ENCODE peak calls at places on chromosomes 12 and 14, in six cellular contexts. G is uterus; F is endothelial cell; Q is CD4-positive, alpha-beta T cell; J is PC-9; X is AG09309. I is an unnamed sample.

GRCh38 chr12:131046813-131047788 is 93.4 kb downstream of the ADGRD1 start:
- DNase-seq in G (no peak), F (no peak), Q (peak), J (no peak), X (no peak), I (no peak)

GRCh38 chr12:118979763-118980406 is 1.5 kb upstream of the SRRM4 start:
- DNase-seq in G (no peak), F (peak), Q (no peak), J (peak), X (no peak), I (no peak)

GRCh38 chr14:68891851-68892660 is 87.0 kb downstream of the ACTN1 start:
- DNase-seq in G (peak), F (no peak), Q (no peak), J (no peak), X (no peak), I (peak)

GRCh38 chr12:65854629-65855028 is 30.3 kb downstream of the HMGA2 start:
- DNase-seq in G (no peak), F (no peak), Q (no peak), J (no peak), X (no peak), I (no peak)

GRCh38 chr14:77991128-77991772 is 178.9 kb upstream of the NRXN3 start:
- DNase-seq in G (no peak), F (no peak), Q (no peak), J (no peak), X (no peak), I (no peak)

GRCh38 chr14:50569714-50570274 is 9.8 kb downstream of the ATL1 start:
- DNase-seq in G (no peak), F (no peak), Q (no peak), J (no peak), X (no peak), I (no peak)

GRCh38 chr12:110693731-110694130 is 4.8 kb upstream of the HVCN1 start:
- DNase-seq in G (no peak), F (no peak), Q (no peak), J (no peak), X (no peak), I (no peak)

GRCh38 chr12:32178341-32179010 is 71.8 kb downstream of the BICD1 start:
- DNase-seq in G (no peak), F (no peak), Q (no peak), J (no peak), X (no peak), I (no peak)

GRCh38 chr12:1279050-1279449 is 288.0 kb downstream of the ERC1 start:
- DNase-seq in G (no peak), F (no peak), Q (no peak), J (no peak), X (no peak), I (no peak)

GRCh38 chr12:88952543-88952942 is 372.3 kb upstream of the KITLG start:
- DNase-seq in G (no peak), F (no peak), Q (no peak), J (peak), X (no peak), I (no peak)

GRCh38 chr12:104769207-104769606 is 188.9 kb downstream of the SLC41A2 start:
- DNase-seq in G (no peak), F (no peak), Q (no peak), J (no peak), X (no peak), I (no peak)

GRCh38 chr14:51328942-51329350 is 88.9 kb downstream of the TMX1 start:
- DNase-seq in G (no peak), F (no peak), Q (no peak), J (no peak), X (no peak), I (no peak)

GRCh38 chr14:64507376-64508156 is 3.0 kb downstream of the ZBTB1 start:
- DNase-seq in G (no peak), F (no peak), Q (no peak), J (no peak), X (no peak), I (no peak)

GRCh38 chr12:6608592-6609311 is 1.6 kb upstream of the CHD4 start:
- DNase-seq in G (peak), F (no peak), Q (peak), J (no peak), X (no peak), I (no peak)

GRCh38 chr12:125512541-125513298 is 447.5 kb downstream of the AACS start:
- DNase-seq in G (no peak), F (no peak), Q (no peak), J (no peak), X (no peak), I (no peak)

GRCh38 chr12:75177997-75178396 is 31.6 kb downstream of the KCNC2 start:
- DNase-seq in G (no peak), F (no peak), Q (no peak), J (no peak), X (peak), I (peak)

GRCh38 chr14:93301821-93302447 is 30.9 kb downstream of the BTBD7 start:
- DNase-seq in G (no peak), F (no peak), Q (no peak), J (peak), X (no peak), I (no peak)

GRCh38 chr12:9732966-9733461 is at the start of gene CLECL1:
- DNase-seq in G (no peak), F (no peak), Q (no peak), J (no peak), X (no peak), I (no peak)

GRCh38 chr12:96846313-96846712 is 60.7 kb upstream of the NEDD1 start:
- DNase-seq in G (no peak), F (no peak), Q (no peak), J (no peak), X (no peak), I (no peak)

GRCh38 chr12:11707535-11707934 is 58.1 kb downstream of the ETV6 start:
- DNase-seq in G (no peak), F (no peak), Q (no peak), J (no peak), X (no peak), I (no peak)

GRCh38 chr14:87944987-87945604 is 47.9 kb downstream of the GALC start:
- DNase-seq in G (no peak), F (no peak), Q (no peak), J (no peak), X (peak), I (peak)
- TF ChIP-seq CTCF in G (peak), F (peak), Q (peak), J (peak), X (peak), I (peak)

GRCh38 chr12:51726931-51727330 is 121.6 kb downstream of the FIGNL2 start:
- DNase-seq in G (no peak), F (no peak), Q (no peak), J (no peak), X (no peak), I (no peak)

GRCh38 chr12:51722387-51722786 is 126.1 kb downstream of the FIGNL2 start:
- DNase-seq in G (no peak), F (no peak), Q (no peak), J (no peak), X (no peak), I (no peak)

GRCh38 chr12:51717325-51717925 is 126.4 kb downstream of the SCN8A start:
- DNase-seq in G (no peak), F (no peak), Q (no peak), J (no peak), X (no peak), I (no peak)

GRCh38 chr12:51721281-51721940 is 127.1 kb downstream of the FIGNL2 start:
- DNase-seq in G (peak), F (peak), Q (peak), J (no peak), X (no peak), I (no peak)
- TF ChIP-seq CTCF in G (no peak), F (no peak), Q (no peak), J (no peak), X (peak), I (peak)

GRCh38 chr12:69985656-69986055 is 160.6 kb downstream of the MYRFL start:
- DNase-seq in G (no peak), F (no peak), Q (no peak), J (peak), X (no peak), I (no peak)
- TF ChIP-seq CTCF in G (no peak), F (peak), Q (no peak), J (peak), X (peak), I (no peak)

DNA sequence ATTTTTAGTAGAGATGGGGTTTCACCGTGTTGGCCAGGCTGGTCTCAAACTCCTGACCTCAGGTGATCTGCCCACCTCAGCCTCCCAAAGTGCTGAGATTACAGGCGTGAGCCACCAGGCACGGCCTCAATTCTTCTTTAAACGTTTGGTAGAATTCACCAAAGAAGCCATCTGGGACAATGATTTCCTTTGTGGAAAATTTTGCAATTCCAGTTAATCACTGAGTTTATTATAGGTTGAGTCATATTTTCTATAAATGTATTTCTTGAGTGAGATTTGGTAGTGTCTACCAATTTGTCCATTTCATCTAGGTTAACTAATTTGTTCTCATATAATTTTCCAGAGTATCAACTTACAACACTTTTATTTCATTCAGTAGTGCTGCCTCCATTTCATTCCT is 683.9 kb upstream of the TMEM132C start:
- DNase-seq in G (no peak), F (no peak), Q (no peak), J (no peak), X (peak), I (no peak)
- TF ChIP-seq CTCF in G (no peak), F (no peak), Q (no peak), J (no peak), X (no peak), I (no peak)

GRCh38 chr12:106790020-106790419 is 15.5 kb downstream of the RIC8B start:
- DNase-seq in G (no peak), F (no peak), Q (no peak), J (no peak), X (no peak), I (no peak)
- TF ChIP-seq CTCF in G (no peak), F (no peak), Q (no peak), J (no peak), X (peak), I (no peak)

DNA sequence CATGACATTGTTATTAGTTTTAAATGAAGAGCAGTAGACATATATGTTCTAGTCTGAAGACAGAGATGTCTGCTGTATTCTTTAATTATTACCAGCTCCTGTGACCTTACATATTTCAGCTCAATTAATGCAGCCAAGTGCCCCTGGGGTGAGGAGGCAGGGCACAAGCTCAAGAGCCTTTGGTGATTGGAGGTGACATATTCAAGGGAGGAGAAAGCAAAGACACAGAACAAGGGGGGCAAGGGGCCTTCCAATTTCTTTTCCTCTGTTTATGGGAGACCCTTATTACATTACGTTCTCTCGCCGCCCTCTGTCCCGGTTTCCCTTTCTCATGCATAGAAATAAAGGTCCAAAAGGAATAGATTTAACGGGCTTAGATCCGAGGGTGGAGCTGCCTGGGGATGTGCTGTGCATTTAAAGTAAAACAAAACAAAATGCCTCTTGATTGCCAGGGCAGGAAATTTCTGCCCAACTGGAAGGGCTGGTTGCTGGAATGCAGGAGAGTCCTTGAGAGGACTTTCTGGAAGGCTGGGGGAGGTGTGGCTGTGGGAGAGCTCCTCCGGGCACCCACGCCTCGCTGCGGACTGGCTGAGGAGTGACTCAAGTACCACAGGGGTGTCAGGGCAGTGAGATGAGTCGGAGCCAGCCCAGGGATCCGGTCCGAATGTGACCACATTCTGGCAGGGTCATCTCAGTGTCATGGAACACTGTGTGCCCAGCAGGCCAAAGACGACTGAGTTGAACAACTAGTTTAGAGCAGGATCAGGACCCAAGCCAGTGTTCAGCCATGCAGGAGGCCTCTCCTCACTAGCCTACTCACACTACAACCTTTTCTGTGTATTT is 32.1 kb upstream of the GSG1 start:
- DNase-seq in G (no peak), F (no peak), Q (no peak), J (peak), X (peak), I (peak)
- TF ChIP-seq CTCF in G (no peak), F (no peak), Q (no peak), J (peak), X (peak), I (peak)

GRCh38 chr12:82383930-82384513 is 25.7 kb downstream of the METTL25 start:
- DNase-seq in G (no peak), F (no peak), Q (no peak), J (no peak), X (no peak), I (peak)
- TF ChIP-seq CTCF in G (no peak), F (peak), Q (no peak), J (peak), X (peak), I (peak)

GRCh38 chr14:28121512-28122297 is 644.9 kb upstream of the FOXG1 start:
- DNase-seq in G (no peak), F (no peak), Q (no peak), J (no peak), X (no peak), I (no peak)

GRCh38 chr14:28116716-28117115 is 649.9 kb upstream of the FOXG1 start:
- DNase-seq in G (no peak), F (no peak), Q (no peak), J (no peak), X (no peak), I (no peak)

DNA sequence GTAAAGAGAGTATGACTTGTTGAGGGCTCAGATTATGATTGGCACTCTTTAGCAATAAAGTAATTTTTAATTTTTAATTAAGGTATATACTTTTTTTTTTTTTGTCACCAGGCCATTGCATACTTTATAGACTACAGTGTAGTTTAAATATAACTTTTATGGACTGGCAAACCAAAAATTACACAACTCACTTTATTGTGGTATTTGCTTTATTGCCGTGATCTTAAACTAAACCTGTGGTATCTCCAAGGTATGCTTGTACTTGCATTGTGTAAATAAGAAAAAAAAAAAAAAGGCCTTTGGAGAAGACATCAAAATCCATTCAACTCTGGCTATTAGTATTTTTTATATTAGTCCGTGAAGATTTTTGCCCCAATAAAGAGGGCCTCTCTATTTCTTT is 646.7 kb upstream of the FOXG1 start:
- DNase-seq in G (no peak), F (no peak), Q (no peak), J (no peak), X (no peak), I (no peak)
- TF ChIP-seq CTCF in G (no peak), F (no peak), Q (no peak), J (no peak), X (no peak), I (no peak)

DNA sequence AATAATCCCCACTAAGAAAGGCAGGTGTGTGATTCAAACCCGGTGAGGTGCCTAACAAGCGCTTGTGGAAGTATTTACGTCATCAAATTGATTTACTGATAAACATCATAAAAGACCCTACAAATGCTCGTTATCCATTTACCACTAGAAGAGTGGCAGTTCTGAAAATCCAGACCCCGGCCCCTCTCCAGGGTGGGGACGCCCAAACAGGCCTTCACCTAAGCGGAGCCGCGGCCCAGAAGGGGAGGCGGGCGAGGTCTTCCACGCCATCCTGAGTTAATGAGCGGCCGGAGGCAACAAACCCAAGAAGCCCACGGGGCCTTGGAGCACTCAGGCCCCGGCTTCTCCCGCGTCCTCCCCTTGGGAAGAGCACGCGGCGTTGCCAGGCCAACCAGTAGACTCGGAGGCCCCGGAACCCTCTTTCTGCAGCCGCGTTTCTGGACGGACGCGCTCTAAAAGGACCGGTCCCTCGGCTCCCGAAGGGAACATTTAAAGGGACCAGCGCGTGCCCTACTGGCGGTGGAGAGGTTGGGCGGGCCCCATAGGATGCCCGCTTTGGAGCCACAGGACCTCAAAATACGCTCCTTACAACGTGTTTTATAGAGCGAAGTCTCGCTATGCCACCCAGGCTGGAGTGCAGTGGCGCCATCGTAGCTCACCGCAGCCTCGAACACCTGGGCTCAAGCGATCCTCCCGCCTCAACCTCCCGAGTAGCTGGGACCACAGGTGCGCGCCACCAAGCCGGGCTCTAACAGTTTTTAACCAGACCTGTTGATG is 3.5 kb downstream of the PTPN21 start:
- DNase-seq in G (peak), F (peak), Q (peak), J (peak), X (peak), I (peak)
- TF ChIP-seq CTCF in G (peak), F (no peak), Q (no peak), J (no peak), X (peak), I (peak)

I was measured in astrocyte of the cerebellum.